ENCODE peak calls at places on chromosomes 13 and 19, in six cellular contexts. One of them, this sample, is unnamed.

GRCh38 chr13:76231522-76232167 is 595.5 kb downstream of the LMO7 start:
- DNase-seq in fibroblast of the aortic adventitia: no peak
- DNase-seq in endothelial cell: no peak
- DNase-seq in AG04450: no peak
- DNase-seq in MCF 10A: peak
- DNase-seq in fibroblast of mammary gland: no peak
- DNase-seq in this sample: no peak

GRCh38 chr19:55283548-55284393 is at the start of gene BRSK1:
- DNase-seq in fibroblast of the aortic adventitia: peak
- DNase-seq in endothelial cell: peak
- DNase-seq in AG04450: no peak
- DNase-seq in MCF 10A: no peak
- DNase-seq in fibroblast of mammary gland: peak
- DNase-seq in this sample: no peak

GRCh38 chr19:1081301-1082164 is 13.6 kb downstream of the POLR2E start:
- DNase-seq in fibroblast of the aortic adventitia: no peak
- DNase-seq in endothelial cell: no peak
- DNase-seq in AG04450: no peak
- DNase-seq in MCF 10A: no peak
- DNase-seq in fibroblast of mammary gland: no peak
- DNase-seq in this sample: no peak

GRCh38 chr13:112058941-112059340 is 8.0 kb upstream of the SOX1 start:
- DNase-seq in fibroblast of the aortic adventitia: no peak
- DNase-seq in endothelial cell: no peak
- DNase-seq in AG04450: no peak
- DNase-seq in MCF 10A: no peak
- DNase-seq in fibroblast of mammary gland: no peak
- DNase-seq in this sample: no peak

GRCh38 chr19:16001481-16002312 is 52.9 kb downstream of the OR10H4 start:
- DNase-seq in fibroblast of the aortic adventitia: peak
- DNase-seq in endothelial cell: no peak
- DNase-seq in AG04450: peak
- DNase-seq in MCF 10A: peak
- DNase-seq in fibroblast of mammary gland: peak
- DNase-seq in this sample: no peak

GRCh38 chr13:98675837-98676236 is 76.6 kb downstream of the SLC15A1 start:
- DNase-seq in fibroblast of the aortic adventitia: no peak
- DNase-seq in endothelial cell: no peak
- DNase-seq in AG04450: no peak
- DNase-seq in MCF 10A: no peak
- DNase-seq in fibroblast of mammary gland: no peak
- DNase-seq in this sample: no peak

GRCh38 chr13:21079761-21080730 is 18.7 kb upstream of the LATS2 start:
- DNase-seq in fibroblast of the aortic adventitia: peak
- DNase-seq in endothelial cell: peak
- DNase-seq in AG04450: peak
- DNase-seq in MCF 10A: peak
- DNase-seq in fibroblast of mammary gland: peak
- DNase-seq in this sample: no peak

GRCh38 chr13:102020611-102021216 is 381.1 kb downstream of the FGF14 start:
- DNase-seq in fibroblast of the aortic adventitia: peak
- DNase-seq in endothelial cell: no peak
- DNase-seq in AG04450: no peak
- DNase-seq in MCF 10A: no peak
- DNase-seq in fibroblast of mammary gland: peak
- DNase-seq in this sample: no peak

GRCh38 chr19:10896851-10897526 is 25.6 kb downstream of the CARM1 start:
- DNase-seq in fibroblast of the aortic adventitia: no peak
- DNase-seq in endothelial cell: no peak
- DNase-seq in AG04450: peak
- DNase-seq in MCF 10A: no peak
- DNase-seq in fibroblast of mammary gland: no peak
- DNase-seq in this sample: no peak

GRCh38 chr19:294341-294818 is 3.2 kb upstream of the PLPP2 start:
- DNase-seq in fibroblast of the aortic adventitia: no peak
- DNase-seq in endothelial cell: no peak
- DNase-seq in AG04450: no peak
- DNase-seq in MCF 10A: no peak
- DNase-seq in fibroblast of mammary gland: peak
- DNase-seq in this sample: no peak

GRCh38 chr13:21528616-21529015 is 69.5 kb upstream of the ZDHHC20 start:
- DNase-seq in fibroblast of the aortic adventitia: peak
- DNase-seq in endothelial cell: no peak
- DNase-seq in AG04450: no peak
- DNase-seq in MCF 10A: no peak
- DNase-seq in fibroblast of mammary gland: peak
- DNase-seq in this sample: no peak

GRCh38 chr13:86572115-86572514 is 772.9 kb upstream of the SLITRK6 start:
- DNase-seq in fibroblast of the aortic adventitia: peak
- DNase-seq in endothelial cell: no peak
- DNase-seq in AG04450: peak
- DNase-seq in MCF 10A: peak
- DNase-seq in fibroblast of mammary gland: peak
- DNase-seq in this sample: no peak

GRCh38 chr19:964116-964520 is 20.0 kb upstream of the WDR18 start:
- DNase-seq in fibroblast of the aortic adventitia: no peak
- DNase-seq in endothelial cell: no peak
- DNase-seq in AG04450: no peak
- DNase-seq in MCF 10A: no peak
- DNase-seq in fibroblast of mammary gland: no peak
- DNase-seq in this sample: no peak

GRCh38 chr19:13850910-13851753 is 25.8 kb upstream of the NANOS3 start:
- DNase-seq in fibroblast of the aortic adventitia: peak
- DNase-seq in endothelial cell: no peak
- DNase-seq in AG04450: peak
- DNase-seq in MCF 10A: peak
- DNase-seq in fibroblast of mammary gland: peak
- DNase-seq in this sample: peak

GRCh38 chr13:51768976-51769375 is 35.0 kb downstream of the DHRS12 start:
- DNase-seq in fibroblast of the aortic adventitia: no peak
- DNase-seq in endothelial cell: no peak
- DNase-seq in AG04450: no peak
- DNase-seq in MCF 10A: no peak
- DNase-seq in fibroblast of mammary gland: no peak
- DNase-seq in this sample: no peak

GRCh38 chr19:40165362-40165937 is 25.8 kb upstream of the MAP3K10 start:
- DNase-seq in fibroblast of the aortic adventitia: peak
- DNase-seq in endothelial cell: peak
- DNase-seq in AG04450: no peak
- DNase-seq in MCF 10A: peak
- DNase-seq in fibroblast of mammary gland: peak
- DNase-seq in this sample: peak

GRCh38 chr19:57583521-57584416 is at the start of gene ZIK1:
- DNase-seq in fibroblast of the aortic adventitia: peak
- DNase-seq in endothelial cell: peak
- DNase-seq in AG04450: peak
- DNase-seq in MCF 10A: no peak
- DNase-seq in fibroblast of mammary gland: peak
- DNase-seq in this sample: peak

GRCh38 chr19:57583104-57583520 is 833 bp upstream of the ZIK1 start:
- DNase-seq in fibroblast of the aortic adventitia: no peak
- DNase-seq in endothelial cell: no peak
- DNase-seq in AG04450: no peak
- DNase-seq in MCF 10A: no peak
- DNase-seq in fibroblast of mammary gland: no peak
- DNase-seq in this sample: no peak

GRCh38 chr19:57576661-57577060 is 2.0 kb downstream of the ZNF416 start:
- DNase-seq in fibroblast of the aortic adventitia: no peak
- DNase-seq in endothelial cell: no peak
- DNase-seq in AG04450: no peak
- DNase-seq in MCF 10A: no peak
- DNase-seq in fibroblast of mammary gland: no peak
- DNase-seq in this sample: no peak

DNA sequence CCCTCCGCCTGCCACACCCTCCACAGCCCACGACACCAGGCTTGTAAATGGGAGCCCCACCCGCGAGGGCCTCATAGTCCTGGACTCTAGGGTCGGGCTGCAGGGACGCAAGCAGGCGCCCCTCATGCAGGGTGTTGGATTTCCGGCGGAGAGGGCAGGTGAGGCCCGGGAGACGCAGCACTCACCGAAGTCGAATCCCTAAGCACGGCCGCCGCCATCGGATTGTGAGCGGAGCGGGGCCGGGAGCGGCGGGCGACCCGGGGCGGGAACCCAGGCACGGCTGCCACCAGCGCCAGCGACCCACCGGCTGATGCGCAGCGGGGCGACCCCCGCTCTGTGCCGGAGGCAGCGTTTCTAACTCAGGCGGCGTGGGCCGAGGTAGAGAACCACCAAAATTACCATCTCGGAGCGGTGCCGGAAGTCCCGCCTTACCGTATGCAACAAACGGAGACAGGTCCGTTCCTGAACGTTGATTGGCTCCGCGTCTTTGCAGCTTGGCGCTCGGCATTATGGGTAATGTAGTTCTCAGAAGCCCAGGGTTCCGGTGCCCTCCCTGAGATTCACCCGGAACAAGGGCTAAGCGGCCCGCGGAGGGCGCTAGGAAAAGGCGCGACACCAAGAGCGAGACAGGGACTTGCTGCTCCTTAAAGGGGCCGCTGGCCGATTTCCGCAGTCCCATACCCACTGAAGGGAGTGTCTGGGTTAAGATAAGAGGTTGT is at the start of gene ZNF416:
- DNase-seq in fibroblast of the aortic adventitia: peak
- DNase-seq in endothelial cell: peak
- DNase-seq in AG04450: peak
- DNase-seq in MCF 10A: peak
- DNase-seq in fibroblast of mammary gland: peak
- DNase-seq in this sample: peak
- TF ChIP-seq CTCF in fibroblast of the aortic adventitia: peak
- TF ChIP-seq CTCF in endothelial cell: no peak
- TF ChIP-seq CTCF in AG04450: peak
- TF ChIP-seq CTCF in MCF 10A: no peak
- TF ChIP-seq CTCF in fibroblast of mammary gland: peak
- TF ChIP-seq CTCF in this sample: no peak

DNA sequence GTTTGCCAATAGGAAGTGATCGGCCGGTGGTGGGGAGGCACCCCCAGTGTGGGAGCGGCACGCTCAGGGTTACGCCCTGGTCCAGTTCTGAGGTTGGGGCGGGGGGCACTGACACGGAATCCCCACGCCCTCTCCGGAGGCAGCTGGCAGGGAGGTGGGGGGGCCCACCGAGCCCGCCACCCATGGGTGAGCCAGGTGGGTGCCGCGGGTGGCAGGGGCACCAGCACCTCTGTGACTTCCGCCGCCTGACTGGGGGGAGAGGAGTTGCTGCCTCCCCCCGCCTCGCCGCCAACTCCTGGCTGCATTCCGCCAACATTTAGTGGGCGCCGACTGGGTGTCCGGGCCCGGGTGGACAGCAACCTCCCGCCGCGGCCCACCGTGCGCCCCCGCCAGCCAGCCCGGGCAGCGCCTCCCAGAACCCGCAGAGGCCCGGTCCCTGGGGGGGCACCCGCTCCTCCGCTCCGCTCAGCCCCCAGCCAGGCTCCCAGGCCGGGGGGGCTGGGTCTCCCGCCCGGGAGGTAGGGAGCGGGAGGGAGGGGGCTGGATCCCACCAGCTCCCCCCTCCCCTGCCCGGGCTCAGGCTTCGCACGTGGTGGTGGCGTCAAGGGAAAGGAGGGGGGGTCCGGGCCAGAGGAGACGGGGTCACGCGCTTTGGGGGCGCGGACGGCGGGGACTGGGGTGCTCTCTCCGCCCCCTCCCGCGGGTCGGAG is 2.0 kb downstream of the ZBTB7A start:
- DNase-seq in fibroblast of the aortic adventitia: no peak
- DNase-seq in endothelial cell: peak
- DNase-seq in AG04450: no peak
- DNase-seq in MCF 10A: no peak
- DNase-seq in fibroblast of mammary gland: peak
- DNase-seq in this sample: peak
- TF ChIP-seq CTCF in fibroblast of the aortic adventitia: no peak
- TF ChIP-seq CTCF in endothelial cell: no peak
- TF ChIP-seq CTCF in AG04450: no peak
- TF ChIP-seq CTCF in MCF 10A: no peak
- TF ChIP-seq CTCF in fibroblast of mammary gland: no peak
- TF ChIP-seq CTCF in this sample: no peak

DNA sequence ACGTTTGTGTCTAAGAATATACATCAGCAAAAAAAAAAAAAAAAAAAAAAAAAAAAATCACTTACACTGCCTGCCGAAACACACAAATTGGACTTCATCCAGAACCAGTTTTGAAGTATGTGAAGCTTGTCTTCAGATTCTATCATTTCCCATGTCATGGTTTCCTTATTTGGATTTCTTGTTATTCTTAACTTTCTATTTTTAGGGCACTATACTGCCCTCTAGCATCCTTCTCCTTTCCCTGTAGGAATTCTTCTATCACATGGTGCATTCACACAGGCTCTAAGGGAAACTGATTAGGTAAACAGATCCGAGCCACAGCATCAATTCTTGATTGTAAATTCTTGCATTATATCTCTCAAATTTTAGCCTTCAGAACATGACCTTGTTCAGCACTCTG is 1507.5 kb downstream of the OLFM4 start:
- DNase-seq in fibroblast of the aortic adventitia: no peak
- DNase-seq in endothelial cell: no peak
- DNase-seq in AG04450: no peak
- DNase-seq in MCF 10A: peak
- DNase-seq in fibroblast of mammary gland: no peak
- DNase-seq in this sample: no peak
- TF ChIP-seq CTCF in fibroblast of the aortic adventitia: no peak
- TF ChIP-seq CTCF in endothelial cell: no peak
- TF ChIP-seq CTCF in AG04450: no peak
- TF ChIP-seq CTCF in MCF 10A: no peak
- TF ChIP-seq CTCF in fibroblast of mammary gland: no peak
- TF ChIP-seq CTCF in this sample: no peak

GRCh38 chr13:106488075-106488474 is 47.4 kb downstream of the EFNB2 start:
- DNase-seq in fibroblast of the aortic adventitia: no peak
- DNase-seq in endothelial cell: no peak
- DNase-seq in AG04450: no peak
- DNase-seq in MCF 10A: no peak
- DNase-seq in fibroblast of mammary gland: no peak
- DNase-seq in this sample: no peak

GRCh38 chr13:106490177-106490576 is 45.3 kb downstream of the EFNB2 start:
- DNase-seq in fibroblast of the aortic adventitia: no peak
- DNase-seq in endothelial cell: no peak
- DNase-seq in AG04450: no peak
- DNase-seq in MCF 10A: no peak
- DNase-seq in fibroblast of mammary gland: no peak
- DNase-seq in this sample: no peak

GRCh38 chr13:106486287-106486686 is 49.2 kb downstream of the EFNB2 start:
- DNase-seq in fibroblast of the aortic adventitia: no peak
- DNase-seq in endothelial cell: no peak
- DNase-seq in AG04450: no peak
- DNase-seq in MCF 10A: no peak
- DNase-seq in fibroblast of mammary gland: no peak
- DNase-seq in this sample: no peak

GRCh38 chr13:106490887-106491321 is 44.6 kb downstream of the EFNB2 start:
- DNase-seq in fibroblast of the aortic adventitia: no peak
- DNase-seq in endothelial cell: no peak
- DNase-seq in AG04450: no peak
- DNase-seq in MCF 10A: no peak
- DNase-seq in fibroblast of mammary gland: no peak
- DNase-seq in this sample: no peak

DNA sequence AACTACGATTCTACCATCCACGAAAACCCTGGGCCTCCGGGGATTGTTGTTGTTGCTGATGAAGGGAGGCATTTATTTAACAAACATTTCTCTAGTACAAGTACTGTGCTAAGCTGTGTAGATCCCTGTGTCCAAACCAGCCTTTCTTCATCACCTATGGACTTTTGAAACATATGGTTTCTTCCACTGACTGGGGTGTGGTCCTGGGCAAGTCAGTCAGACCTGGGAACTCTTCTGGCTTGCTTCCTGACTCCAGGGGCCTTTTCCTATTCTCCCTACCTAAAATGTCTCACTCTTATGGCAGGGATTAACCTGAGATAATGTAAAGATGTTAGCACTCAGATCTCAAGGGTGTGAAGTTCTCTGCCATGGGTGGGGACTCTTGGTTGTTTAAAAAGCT is 46.8 kb downstream of the EFNB2 start:
- DNase-seq in fibroblast of the aortic adventitia: no peak
- DNase-seq in endothelial cell: no peak
- DNase-seq in AG04450: no peak
- DNase-seq in MCF 10A: no peak
- DNase-seq in fibroblast of mammary gland: no peak
- DNase-seq in this sample: no peak
- TF ChIP-seq CTCF in fibroblast of the aortic adventitia: no peak
- TF ChIP-seq CTCF in endothelial cell: no peak
- TF ChIP-seq CTCF in AG04450: no peak
- TF ChIP-seq CTCF in MCF 10A: no peak
- TF ChIP-seq CTCF in fibroblast of mammary gland: no peak
- TF ChIP-seq CTCF in this sample: no peak

This sample was measured in CD14-positive monocyte.